ENCODE peak calls at places on chromosomes 11 and 22, in four cellular contexts. One of them, this sample, is unnamed. For H3K9me3 and H3K36me3, the result is how much of the 10 kb centered on the place peaks cover.

GRCh38 chr11:67301951-67302516 is 1.3 kb upstream of the SSH3 start:
- DNase-seq in body of pancreas: peak
- DNase-seq in pancreas: peak
- DNase-seq in MM.1S: no peak
- DNase-seq in this sample: peak

GRCh38 chr11:64021742-64022067 is 14.0 kb upstream of the FLRT1 start:
- DNase-seq in body of pancreas: no peak
- DNase-seq in MM.1S: no peak
- DNase-seq in pancreas: no peak
- DNase-seq in this sample: no peak

GRCh38 chr11:61106296-61106695 is 4.0 kb downstream of the CD5 start:
- DNase-seq in MM.1S: no peak
- DNase-seq in pancreas: no peak
- DNase-seq in body of pancreas: no peak
- DNase-seq in this sample: no peak

GRCh38 chr11:115740365-115740764 is 236.2 kb upstream of the CADM1 start:
- DNase-seq in MM.1S: no peak
- DNase-seq in pancreas: no peak
- DNase-seq in body of pancreas: peak
- DNase-seq in this sample: no peak

GRCh38 chr11:36062796-36063380 is 119.0 kb downstream of the LDLRAD3 start:
- DNase-seq in MM.1S: no peak
- DNase-seq in pancreas: no peak
- DNase-seq in body of pancreas: no peak
- DNase-seq in this sample: no peak

GRCh38 chr11:77179681-77180080 is 51.6 kb downstream of the MYO7A start:
- DNase-seq in pancreas: peak
- DNase-seq in MM.1S: no peak
- DNase-seq in body of pancreas: no peak
- DNase-seq in this sample: peak

GRCh38 chr11:133576351-133576750 is 44.0 kb upstream of the OPCML start:
- DNase-seq in pancreas: no peak
- DNase-seq in MM.1S: no peak
- DNase-seq in body of pancreas: no peak
- DNase-seq in this sample: no peak

GRCh38 chr22:28759861-28760560 is 12.5 kb upstream of the CCDC117 start:
- DNase-seq in body of pancreas: no peak
- DNase-seq in pancreas: no peak
- DNase-seq in MM.1S: peak
- DNase-seq in this sample: no peak

GRCh38 chr11:96075532-96075959 is 151.6 kb upstream of the MTMR2 start:
- DNase-seq in body of pancreas: no peak
- DNase-seq in MM.1S: no peak
- DNase-seq in pancreas: no peak
- DNase-seq in this sample: no peak

GRCh38 chr11:47413908-47414684 is 5.7 kb downstream of the SLC39A13 start:
- DNase-seq in pancreas: peak
- DNase-seq in MM.1S: no peak
- DNase-seq in body of pancreas: peak
- DNase-seq in this sample: peak

GRCh38 chr22:39825661-39826102 is 67.9 kb downstream of the ENTHD1 start:
- DNase-seq in body of pancreas: no peak
- DNase-seq in MM.1S: peak
- DNase-seq in pancreas: no peak
- DNase-seq in this sample: no peak

GRCh38 chr11:44630511-44631210 is 65.2 kb downstream of the CD82 start:
- DNase-seq in body of pancreas: no peak
- DNase-seq in pancreas: no peak
- DNase-seq in MM.1S: no peak
- DNase-seq in this sample: peak

GRCh38 chr22:48825802-48826520 is 1001.7 kb downstream of the BRD1 start:
- DNase-seq in MM.1S: no peak
- DNase-seq in pancreas: peak
- DNase-seq in body of pancreas: no peak
- DNase-seq in this sample: peak

DNA sequence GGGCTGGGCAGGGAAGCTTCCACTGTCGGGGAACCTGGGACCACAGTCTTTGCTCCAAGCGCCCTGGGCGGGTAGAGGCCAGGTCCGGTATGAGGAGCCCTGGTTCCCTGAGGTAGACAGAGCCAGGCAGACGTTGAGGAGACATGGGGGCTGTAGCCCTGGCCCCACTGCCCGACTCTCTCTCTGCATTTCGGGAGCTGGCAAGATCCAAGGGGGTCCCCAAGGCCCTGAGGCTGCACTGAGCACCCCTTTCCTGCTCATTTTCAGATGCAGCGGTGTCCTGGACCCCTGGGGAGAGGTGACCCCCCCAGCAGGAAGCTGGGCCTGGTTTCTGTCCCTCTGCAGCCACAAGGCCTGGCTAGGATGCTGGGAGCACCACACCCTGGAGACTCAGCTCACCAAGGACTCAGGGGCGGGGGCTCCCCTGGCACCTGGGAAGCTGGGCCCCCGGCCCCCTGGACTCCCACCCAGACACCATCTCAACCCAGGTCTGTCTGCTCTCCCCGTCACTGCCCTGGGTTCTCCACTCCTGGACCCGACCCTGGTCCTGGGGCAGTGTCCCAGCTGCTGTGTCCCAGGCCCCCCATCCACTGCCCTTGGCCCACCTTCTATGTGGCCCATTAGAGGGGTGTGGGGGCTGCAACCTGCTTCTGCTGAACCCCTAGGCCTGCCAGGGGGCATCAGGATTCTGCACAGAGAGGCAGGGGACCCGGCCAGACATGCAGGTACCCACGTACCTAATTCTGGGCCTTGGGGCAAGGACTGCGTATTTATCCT is 15.0 kb upstream of the MUC6 start:
- DNase-seq in MM.1S: no peak
- DNase-seq in body of pancreas: no peak
- DNase-seq in pancreas: peak
- DNase-seq in this sample: peak
- H3K9me3 ChIP-seq in MM.1S: under half
- H3K9me3 ChIP-seq in body of pancreas: under half
- H3K9me3 ChIP-seq in pancreas: under half
- H3K9me3 ChIP-seq in this sample: under half

DNA sequence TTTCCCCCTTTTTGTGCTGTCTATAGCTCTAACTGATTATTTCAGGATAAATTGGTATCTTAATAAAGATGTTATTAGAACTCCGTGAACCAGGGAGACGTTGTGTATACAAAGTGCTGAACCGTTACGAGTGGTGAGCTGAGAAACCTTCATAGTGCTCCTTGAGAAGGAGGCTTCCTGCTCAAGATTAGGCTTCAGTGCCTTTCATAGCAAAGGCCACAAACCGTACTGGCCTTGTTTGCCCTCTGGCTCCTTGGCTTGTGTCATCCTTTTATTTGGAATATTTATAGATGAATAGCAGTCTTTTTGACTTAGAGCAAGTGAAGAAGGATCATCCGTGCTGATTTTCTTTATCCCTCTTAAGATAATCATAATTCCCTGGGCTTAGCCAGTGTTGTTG is 16.3 kb downstream of the EIF3L start:
- DNase-seq in MM.1S: no peak
- DNase-seq in pancreas: no peak
- DNase-seq in body of pancreas: no peak
- DNase-seq in this sample: no peak
- H3K36me3 ChIP-seq in MM.1S: under half
- H3K36me3 ChIP-seq in pancreas: under half
- H3K36me3 ChIP-seq in body of pancreas: under half
- H3K36me3 ChIP-seq in this sample: under half

DNA sequence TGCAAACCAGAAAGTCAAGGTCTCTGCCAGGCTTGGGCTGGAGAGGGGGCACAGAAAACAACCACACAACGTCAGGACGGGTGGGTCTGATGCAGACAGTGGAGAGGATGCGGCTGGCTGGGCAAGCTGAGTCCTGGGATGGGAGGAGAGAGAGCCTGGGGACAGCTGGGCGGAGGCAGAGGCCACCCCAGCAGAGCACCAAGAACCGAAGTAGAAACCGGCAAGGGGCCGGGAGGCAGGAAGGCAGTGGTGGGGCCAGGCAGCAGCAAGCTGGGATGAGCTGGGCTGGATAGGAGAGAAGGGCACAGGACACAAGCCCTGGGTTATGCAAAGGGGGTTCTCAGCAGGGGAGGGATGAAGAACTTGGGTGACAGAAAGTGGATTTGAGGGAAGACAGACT is 188.2 kb downstream of the SHANK2 start:
- DNase-seq in body of pancreas: no peak
- DNase-seq in pancreas: no peak
- DNase-seq in MM.1S: no peak
- DNase-seq in this sample: no peak
- H3K9me3 ChIP-seq in body of pancreas: under half
- H3K9me3 ChIP-seq in pancreas: under half
- H3K9me3 ChIP-seq in MM.1S: under half
- H3K9me3 ChIP-seq in this sample: under half

GRCh38 chr11:86261328-86261727 is 16.8 kb downstream of the EED start:
- DNase-seq in body of pancreas: no peak
- DNase-seq in pancreas: no peak
- DNase-seq in MM.1S: no peak
- DNase-seq in this sample: no peak
- H3K36me3 ChIP-seq in body of pancreas: under half
- H3K36me3 ChIP-seq in pancreas: under half
- H3K36me3 ChIP-seq in MM.1S: under half
- H3K36me3 ChIP-seq in this sample: under half

GRCh38 chr11:12149672-12150225 is 39.4 kb downstream of the MICAL2 start:
- DNase-seq in MM.1S: no peak
- DNase-seq in body of pancreas: no peak
- DNase-seq in pancreas: no peak
- DNase-seq in this sample: no peak
- H3K9me3 ChIP-seq in MM.1S: under half
- H3K9me3 ChIP-seq in body of pancreas: under half
- H3K9me3 ChIP-seq in pancreas: under half
- H3K9me3 ChIP-seq in this sample: under half

GRCh38 chr11:109015283-109015682 is 350.4 kb downstream of the DDX10 start:
- DNase-seq in body of pancreas: no peak
- DNase-seq in MM.1S: no peak
- DNase-seq in pancreas: no peak
- DNase-seq in this sample: no peak

GRCh38 chr11:109018639-109019038 is 353.8 kb downstream of the DDX10 start:
- DNase-seq in MM.1S: no peak
- DNase-seq in body of pancreas: no peak
- DNase-seq in pancreas: no peak
- DNase-seq in this sample: no peak

GRCh38 chr11:109016724-109017123 is 351.9 kb downstream of the DDX10 start:
- DNase-seq in pancreas: no peak
- DNase-seq in MM.1S: no peak
- DNase-seq in body of pancreas: no peak
- DNase-seq in this sample: no peak

GRCh38 chr11:109019342-109019936 is 354.6 kb downstream of the DDX10 start:
- DNase-seq in body of pancreas: no peak
- DNase-seq in MM.1S: no peak
- DNase-seq in pancreas: no peak
- DNase-seq in this sample: no peak

DNA sequence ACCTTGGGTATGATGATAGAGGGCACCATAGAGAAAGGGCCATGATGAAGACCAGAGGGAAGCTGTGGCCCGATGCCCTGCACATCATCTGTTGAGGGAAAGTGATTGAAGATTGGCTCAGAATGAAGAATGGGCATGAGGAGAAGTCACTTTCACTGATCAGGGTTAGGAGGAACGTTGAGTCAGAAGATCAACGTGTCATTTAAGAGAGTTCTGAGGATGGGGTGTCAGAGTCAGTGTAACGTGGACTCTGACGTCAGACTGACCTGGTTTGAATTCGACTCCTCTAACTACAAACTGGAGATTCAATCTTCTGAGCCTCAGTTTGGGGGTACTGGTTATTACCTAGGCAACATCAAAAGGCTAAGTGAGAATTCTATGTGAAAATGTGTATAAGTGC is 352.6 kb downstream of the DDX10 start:
- DNase-seq in body of pancreas: no peak
- DNase-seq in MM.1S: no peak
- DNase-seq in pancreas: no peak
- DNase-seq in this sample: no peak
- H3K36me3 ChIP-seq in body of pancreas: under half
- H3K36me3 ChIP-seq in MM.1S: under half
- H3K36me3 ChIP-seq in pancreas: under half
- H3K36me3 ChIP-seq in this sample: under half

GRCh38 chr11:91966368-91966767 is 258.2 kb upstream of the FAT3 start:
- DNase-seq in body of pancreas: no peak
- DNase-seq in MM.1S: no peak
- DNase-seq in pancreas: no peak
- DNase-seq in this sample: no peak

GRCh38 chr11:91955206-91955605 is 269.4 kb upstream of the FAT3 start:
- DNase-seq in MM.1S: no peak
- DNase-seq in body of pancreas: no peak
- DNase-seq in pancreas: no peak
- DNase-seq in this sample: no peak

GRCh38 chr11:91959411-91959810 is 265.2 kb upstream of the FAT3 start:
- DNase-seq in body of pancreas: no peak
- DNase-seq in pancreas: no peak
- DNase-seq in MM.1S: no peak
- DNase-seq in this sample: no peak

GRCh38 chr11:91956711-91957110 is 267.9 kb upstream of the FAT3 start:
- DNase-seq in pancreas: no peak
- DNase-seq in body of pancreas: no peak
- DNase-seq in MM.1S: no peak
- DNase-seq in this sample: no peak

GRCh38 chr11:91960770-91961169 is 263.8 kb upstream of the FAT3 start:
- DNase-seq in pancreas: no peak
- DNase-seq in MM.1S: no peak
- DNase-seq in body of pancreas: no peak
- DNase-seq in this sample: no peak
- H3K9me3 ChIP-seq in pancreas: under half
- H3K9me3 ChIP-seq in MM.1S: under half
- H3K9me3 ChIP-seq in body of pancreas: under half
- H3K9me3 ChIP-seq in this sample: under half